ENCODE peak calls at places on chromosomes 7 and 10, in four cellular contexts. One of them, this sample, is unnamed.

GRCh38 chr10:13276749-13277394 is 23.0 kb downstream of the PHYH start:
- DNase-seq in K562: no peak
- DNase-seq in HepG2: no peak
- DNase-seq in GM12878: no peak
- DNase-seq in this sample: no peak

GRCh38 chr7:337567-337951 is 47.6 kb downstream of the FOXL3 start:
- DNase-seq in K562: no peak
- DNase-seq in HepG2: no peak
- DNase-seq in GM12878: no peak
- DNase-seq in this sample: no peak

GRCh38 chr10:92773776-92774175 is 74.5 kb upstream of the EXOC6 start:
- DNase-seq in K562: no peak
- DNase-seq in HepG2: no peak
- DNase-seq in GM12878: no peak
- DNase-seq in this sample: no peak

GRCh38 chr10:113285291-113285690 is 267.6 kb upstream of the HABP2 start:
- DNase-seq in K562: no peak
- DNase-seq in HepG2: no peak
- DNase-seq in GM12878: no peak
- DNase-seq in this sample: no peak

GRCh38 chr7:74575083-74575803 is 82.3 kb upstream of the GTF2I start:
- DNase-seq in K562: peak
- DNase-seq in HepG2: no peak
- DNase-seq in GM12878: no peak
- DNase-seq in this sample: no peak

GRCh38 chr7:1361756-1362125 is 97.5 kb downstream of the MICALL2 start:
- DNase-seq in K562: no peak
- DNase-seq in HepG2: no peak
- DNase-seq in GM12878: no peak
- DNase-seq in this sample: no peak

GRCh38 chr7:18508441-18509427 is 13.2 kb downstream of the HDAC9 start:
- DNase-seq in K562: peak
- DNase-seq in HepG2: peak
- DNase-seq in GM12878: no peak
- DNase-seq in this sample: no peak

GRCh38 chr10:49053998-49054692 is 61.2 kb downstream of the VSTM4 start:
- DNase-seq in K562: no peak
- DNase-seq in HepG2: no peak
- DNase-seq in GM12878: no peak
- DNase-seq in this sample: no peak

GRCh38 chr7:96547371-96547811 is 162.3 kb downstream of the SEM1 start:
- DNase-seq in K562: no peak
- DNase-seq in HepG2: no peak
- DNase-seq in GM12878: no peak
- DNase-seq in this sample: no peak

DNA sequence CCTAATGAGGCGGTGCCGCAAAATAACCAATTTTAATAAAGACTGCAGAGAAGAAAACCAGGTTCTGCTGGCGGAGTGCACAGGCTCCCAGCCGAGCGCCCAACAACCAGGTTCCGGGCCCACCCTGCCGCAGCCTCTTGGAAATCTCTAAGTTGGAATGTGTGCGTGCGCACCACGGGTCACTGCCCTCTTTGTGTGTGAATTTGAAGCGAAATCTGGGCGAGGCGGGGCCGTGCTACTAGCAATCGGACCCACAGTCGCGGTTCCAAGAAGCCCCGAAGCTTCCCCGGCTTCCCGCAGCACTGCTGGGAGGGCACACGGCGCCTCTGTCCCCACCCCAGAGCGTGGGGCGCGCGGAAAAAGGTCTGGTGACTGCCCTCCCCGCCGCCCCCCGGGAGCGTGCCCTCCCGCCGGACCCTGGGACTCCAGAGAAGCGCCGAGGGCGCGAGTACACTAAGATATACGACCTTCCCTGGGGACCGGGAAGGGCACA is 652 bp upstream of the MAP3K8 start:
- DNase-seq in K562: peak
- DNase-seq in HepG2: peak
- DNase-seq in GM12878: no peak
- DNase-seq in this sample: peak
- TF ChIP-seq FOXK2 in K562: no peak
- TF ChIP-seq FOXK2 in HepG2: no peak
- TF ChIP-seq FOXK2 in GM12878: no peak
- TF ChIP-seq FOXK2 in this sample: no peak

GRCh38 chr7:101803203-101804086 is 14.0 kb upstream of the CUX1 start:
- DNase-seq in K562: no peak
- DNase-seq in HepG2: peak
- DNase-seq in GM12878: no peak
- DNase-seq in this sample: no peak

GRCh38 chr7:101804087-101804631 is 13.3 kb upstream of the CUX1 start:
- DNase-seq in K562: no peak
- DNase-seq in HepG2: no peak
- DNase-seq in GM12878: no peak
- DNase-seq in this sample: no peak

DNA sequence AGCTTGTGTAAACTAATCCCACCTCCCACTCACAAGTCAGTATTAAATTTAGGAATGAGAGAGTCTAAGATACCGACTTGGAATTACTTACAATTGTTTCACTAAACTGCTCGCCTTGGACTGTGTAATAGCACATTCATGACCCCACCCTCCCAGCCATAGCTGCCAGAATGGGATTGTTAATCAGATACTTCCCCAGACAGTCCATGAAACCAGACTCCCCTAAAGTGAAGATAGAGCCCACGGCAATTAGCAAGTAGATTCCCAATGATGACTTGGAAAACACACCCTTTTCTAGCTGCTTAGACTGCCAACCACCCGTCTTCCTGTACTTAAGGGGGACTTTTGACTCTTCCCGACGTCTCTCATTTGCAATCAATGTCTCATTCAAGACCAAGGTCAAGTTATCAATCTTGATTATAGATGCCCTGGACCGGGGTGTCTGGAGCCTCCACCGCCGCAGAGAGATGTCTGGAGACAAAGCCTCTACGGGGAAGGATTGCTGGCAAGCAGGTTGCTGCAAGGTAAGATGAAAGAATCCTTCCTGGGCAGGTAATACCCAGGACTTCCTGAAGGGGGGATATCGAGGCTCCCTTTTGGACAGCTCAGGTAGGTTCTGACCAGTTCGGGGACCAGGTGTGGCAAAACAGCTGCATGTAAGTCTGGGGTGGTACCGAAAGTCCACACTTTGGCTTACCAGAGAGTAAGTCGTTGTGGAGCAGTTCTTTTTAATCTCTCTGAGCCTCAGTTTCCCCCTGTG is 12.6 kb upstream of the CUX1 start:
- DNase-seq in K562: peak
- DNase-seq in HepG2: no peak
- DNase-seq in GM12878: no peak
- DNase-seq in this sample: peak
- TF ChIP-seq FOXM1 in K562: no peak
- TF ChIP-seq FOXM1 in HepG2: no peak
- TF ChIP-seq FOXM1 in GM12878: no peak
- TF ChIP-seq FOXM1 in this sample: no peak

GRCh38 chr7:129862672-129863071 is 90.1 kb downstream of the UBE2H start:
- DNase-seq in K562: no peak
- DNase-seq in HepG2: no peak
- DNase-seq in GM12878: no peak
- DNase-seq in this sample: no peak

GRCh38 chr7:129865093-129865931 is 87.4 kb downstream of the UBE2H start:
- DNase-seq in K562: no peak
- DNase-seq in HepG2: no peak
- DNase-seq in GM12878: no peak
- DNase-seq in this sample: no peak

GRCh38 chr7:129865932-129866214 is 86.9 kb downstream of the UBE2H start:
- DNase-seq in K562: no peak
- DNase-seq in HepG2: no peak
- DNase-seq in GM12878: no peak
- DNase-seq in this sample: no peak

GRCh38 chr7:129866251-129866650 is 86.5 kb downstream of the UBE2H start:
- DNase-seq in K562: no peak
- DNase-seq in HepG2: no peak
- DNase-seq in GM12878: no peak
- DNase-seq in this sample: no peak

GRCh38 chr7:129864042-129864441 is 88.7 kb downstream of the UBE2H start:
- DNase-seq in K562: no peak
- DNase-seq in HepG2: no peak
- DNase-seq in GM12878: no peak
- DNase-seq in this sample: no peak
- TF ChIP-seq FOXK2 in K562: no peak
- TF ChIP-seq FOXK2 in HepG2: no peak
- TF ChIP-seq FOXK2 in GM12878: no peak
- TF ChIP-seq FOXK2 in this sample: no peak

GRCh38 chr10:3172081-3172445 is 519 bp downstream of the PITRM1 start:
- DNase-seq in K562: peak
- DNase-seq in HepG2: peak
- DNase-seq in GM12878: no peak
- DNase-seq in this sample: no peak
- TF ChIP-seq FOXM1 in K562: no peak
- TF ChIP-seq FOXM1 in HepG2: no peak
- TF ChIP-seq FOXM1 in GM12878: no peak
- TF ChIP-seq FOXM1 in this sample: no peak

DNA sequence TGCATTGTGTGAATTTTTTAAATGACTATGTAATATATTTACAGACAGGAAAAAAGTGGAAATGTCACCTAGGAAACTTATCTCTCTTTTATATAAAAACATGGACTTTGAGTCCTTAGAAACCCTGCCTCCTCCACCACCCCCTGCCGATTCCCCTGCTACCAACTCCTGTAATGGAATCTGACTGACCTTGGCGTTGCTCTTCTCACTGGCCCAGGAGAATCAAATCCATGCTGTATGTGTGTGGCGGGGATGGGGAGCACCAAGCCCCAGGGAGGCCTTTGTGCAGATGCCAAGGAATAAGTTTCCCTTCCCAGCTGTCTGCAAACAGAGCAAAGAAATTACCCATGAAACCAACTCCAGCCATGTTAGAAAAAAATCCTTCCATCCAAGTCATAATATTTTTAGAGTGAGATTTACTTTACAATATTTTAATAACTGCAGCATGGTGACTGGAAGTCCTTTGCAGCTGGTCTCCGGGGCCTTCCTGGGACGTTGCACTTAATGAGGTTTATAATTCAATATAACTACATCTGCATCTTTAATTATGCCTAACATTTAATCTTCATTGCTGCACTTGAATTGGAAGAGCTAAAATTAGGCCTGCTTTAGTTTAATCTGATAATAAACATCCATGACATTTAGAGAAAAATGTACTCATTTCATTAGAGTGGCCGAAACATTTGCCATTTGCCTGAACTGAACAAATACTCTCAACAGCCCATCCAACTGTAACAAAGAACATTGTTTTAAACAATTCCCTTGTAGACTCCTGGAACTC is 111.4 kb upstream of the CACUL1 start:
- DNase-seq in K562: no peak
- DNase-seq in HepG2: peak
- DNase-seq in GM12878: no peak
- DNase-seq in this sample: no peak
- TF ChIP-seq FOXK2 in K562: no peak
- TF ChIP-seq FOXK2 in HepG2: no peak
- TF ChIP-seq FOXK2 in GM12878: no peak
- TF ChIP-seq FOXK2 in this sample: no peak

DNA sequence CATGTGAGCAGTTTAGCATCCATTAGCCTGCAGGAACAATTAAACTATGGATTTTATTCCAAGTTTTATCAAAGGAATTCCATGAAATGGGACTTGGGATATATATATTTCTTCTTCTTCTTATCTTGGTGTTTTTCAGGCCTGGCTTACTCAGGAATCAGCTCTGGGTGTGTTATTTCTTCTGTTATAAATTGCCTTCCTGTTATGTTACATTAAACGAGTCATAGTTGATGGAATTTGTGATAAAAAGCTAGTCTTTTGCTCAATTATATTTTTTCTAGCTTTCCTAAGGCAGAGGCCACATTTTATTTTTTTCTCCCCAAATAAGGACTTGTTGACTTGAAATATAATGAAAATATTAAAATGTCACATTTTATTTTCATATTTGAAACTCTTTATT is 141.3 kb downstream of the EPC1 start:
- DNase-seq in K562: no peak
- DNase-seq in HepG2: no peak
- DNase-seq in GM12878: no peak
- DNase-seq in this sample: no peak
- TF ChIP-seq FOXM1 in K562: no peak
- TF ChIP-seq FOXM1 in HepG2: no peak
- TF ChIP-seq FOXM1 in GM12878: no peak
- TF ChIP-seq FOXM1 in this sample: no peak

GRCh38 chr10:129768437-129769355 is 195.4 kb downstream of the EBF3 start:
- DNase-seq in K562: no peak
- DNase-seq in HepG2: no peak
- DNase-seq in GM12878: no peak
- DNase-seq in this sample: no peak
- TF ChIP-seq FOXK2 in K562: no peak
- TF ChIP-seq FOXK2 in HepG2: no peak
- TF ChIP-seq FOXK2 in GM12878: no peak
- TF ChIP-seq FOXK2 in this sample: no peak

DNA sequence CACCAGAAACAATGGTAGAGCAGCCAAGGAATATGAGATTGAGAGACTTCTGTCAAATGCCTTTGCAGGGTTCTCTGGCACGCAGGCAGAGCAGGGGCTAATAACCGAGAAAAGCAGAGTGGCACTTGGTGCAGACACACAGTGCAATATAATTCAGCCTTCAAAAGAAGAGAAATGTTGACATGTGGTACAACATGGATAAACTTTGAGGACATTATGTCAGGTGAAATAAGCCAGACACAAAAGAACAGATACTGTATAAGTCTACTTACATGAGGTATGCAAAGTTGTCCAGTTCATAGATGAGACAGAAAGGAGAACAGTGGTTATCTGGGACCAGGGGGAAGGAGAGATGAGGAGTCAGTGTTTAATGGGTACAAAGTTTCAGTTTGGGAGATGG is 41.8 kb downstream of the ITIH5 start:
- DNase-seq in K562: no peak
- DNase-seq in HepG2: no peak
- DNase-seq in GM12878: no peak
- DNase-seq in this sample: no peak
- TF ChIP-seq FOXM1 in K562: no peak
- TF ChIP-seq FOXM1 in HepG2: no peak
- TF ChIP-seq FOXM1 in GM12878: no peak
- TF ChIP-seq FOXM1 in this sample: no peak

This sample was measured in HEK293T.